ENCODE peak calls at places on chromosomes 5 and 9, in seven cellular contexts. One of them, this sample, is unnamed.

GRCh38 chr5:139459451-139459934 is 3.0 kb downstream of the ECSCR start:
- DNase-seq in naive B cell: no peak
- DNase-seq in T-helper 2 cell: peak
- DNase-seq in DMS 273 treated with DMSO at 0.1 percent for 48 hours: no peak
- DNase-seq in sigmoid colon: peak
- DNase-seq in hypothalamus: no peak
- DNase-seq in stimulated activated CD8-positive, alpha-beta memory T cell treated with anti-CD3 and anti-CD28 coated beads, Interleukin-4, amount 100 ng/mL, for 48 hours: no peak
- DNase-seq in this sample: no peak

GRCh38 chr5:87944553-87945320 is 323.9 kb downstream of the TMEM161B start:
- DNase-seq in naive B cell: no peak
- DNase-seq in T-helper 2 cell: no peak
- DNase-seq in DMS 273 treated with DMSO at 0.1 percent for 48 hours: peak
- DNase-seq in sigmoid colon: peak
- DNase-seq in hypothalamus: peak
- DNase-seq in stimulated activated CD8-positive, alpha-beta memory T cell treated with anti-CD3 and anti-CD28 coated beads, Interleukin-4, amount 100 ng/mL, for 48 hours: no peak
- DNase-seq in this sample: peak

GRCh38 chr9:138024131-138024530 is 146.5 kb downstream of the CACNA1B start:
- DNase-seq in naive B cell: no peak
- DNase-seq in T-helper 2 cell: no peak
- DNase-seq in DMS 273 treated with DMSO at 0.1 percent for 48 hours: no peak
- DNase-seq in sigmoid colon: peak
- DNase-seq in hypothalamus: no peak
- DNase-seq in stimulated activated CD8-positive, alpha-beta memory T cell treated with anti-CD3 and anti-CD28 coated beads, Interleukin-4, amount 100 ng/mL, for 48 hours: no peak
- DNase-seq in this sample: no peak

GRCh38 chr9:36092509-36093215 is 43.9 kb upstream of the GLIPR2 start:
- DNase-seq in naive B cell: peak
- DNase-seq in T-helper 2 cell: peak
- DNase-seq in DMS 273 treated with DMSO at 0.1 percent for 48 hours: no peak
- DNase-seq in sigmoid colon: no peak
- DNase-seq in hypothalamus: no peak
- DNase-seq in stimulated activated CD8-positive, alpha-beta memory T cell treated with anti-CD3 and anti-CD28 coated beads, Interleukin-4, amount 100 ng/mL, for 48 hours: peak
- DNase-seq in this sample: no peak

GRCh38 chr5:138663009-138663408 is 87.8 kb upstream of the HSPA9 start:
- DNase-seq in naive B cell: peak
- DNase-seq in T-helper 2 cell: peak
- DNase-seq in DMS 273 treated with DMSO at 0.1 percent for 48 hours: no peak
- DNase-seq in sigmoid colon: no peak
- DNase-seq in hypothalamus: no peak
- DNase-seq in stimulated activated CD8-positive, alpha-beta memory T cell treated with anti-CD3 and anti-CD28 coated beads, Interleukin-4, amount 100 ng/mL, for 48 hours: no peak
- DNase-seq in this sample: no peak

GRCh38 chr9:83266618-83267543 is 203.9 kb upstream of the RASEF start:
- DNase-seq in naive B cell: no peak
- DNase-seq in T-helper 2 cell: no peak
- DNase-seq in DMS 273 treated with DMSO at 0.1 percent for 48 hours: no peak
- DNase-seq in sigmoid colon: no peak
- DNase-seq in hypothalamus: no peak
- DNase-seq in stimulated activated CD8-positive, alpha-beta memory T cell treated with anti-CD3 and anti-CD28 coated beads, Interleukin-4, amount 100 ng/mL, for 48 hours: no peak
- DNase-seq in this sample: no peak

GRCh38 chr9:116027096-116027495 is 126.5 kb upstream of the PAPPA start:
- DNase-seq in naive B cell: no peak
- DNase-seq in T-helper 2 cell: no peak
- DNase-seq in DMS 273 treated with DMSO at 0.1 percent for 48 hours: no peak
- DNase-seq in sigmoid colon: no peak
- DNase-seq in hypothalamus: no peak
- DNase-seq in stimulated activated CD8-positive, alpha-beta memory T cell treated with anti-CD3 and anti-CD28 coated beads, Interleukin-4, amount 100 ng/mL, for 48 hours: no peak
- DNase-seq in this sample: no peak

GRCh38 chr9:133973791-133974630 is 18.1 kb downstream of the VAV2 start:
- DNase-seq in naive B cell: no peak
- DNase-seq in T-helper 2 cell: no peak
- DNase-seq in DMS 273 treated with DMSO at 0.1 percent for 48 hours: no peak
- DNase-seq in sigmoid colon: peak
- DNase-seq in hypothalamus: no peak
- DNase-seq in stimulated activated CD8-positive, alpha-beta memory T cell treated with anti-CD3 and anti-CD28 coated beads, Interleukin-4, amount 100 ng/mL, for 48 hours: no peak
- DNase-seq in this sample: no peak

GRCh38 chr9:89999534-90000370 is 394.9 kb downstream of the GADD45G start:
- DNase-seq in naive B cell: peak
- DNase-seq in T-helper 2 cell: peak
- DNase-seq in DMS 273 treated with DMSO at 0.1 percent for 48 hours: peak
- DNase-seq in sigmoid colon: peak
- DNase-seq in hypothalamus: peak
- DNase-seq in stimulated activated CD8-positive, alpha-beta memory T cell treated with anti-CD3 and anti-CD28 coated beads, Interleukin-4, amount 100 ng/mL, for 48 hours: peak
- DNase-seq in this sample: peak

GRCh38 chr9:20087481-20087880 is 298.6 kb upstream of the SLC24A2 start:
- DNase-seq in naive B cell: no peak
- DNase-seq in T-helper 2 cell: no peak
- DNase-seq in DMS 273 treated with DMSO at 0.1 percent for 48 hours: no peak
- DNase-seq in sigmoid colon: no peak
- DNase-seq in hypothalamus: no peak
- DNase-seq in stimulated activated CD8-positive, alpha-beta memory T cell treated with anti-CD3 and anti-CD28 coated beads, Interleukin-4, amount 100 ng/mL, for 48 hours: no peak
- DNase-seq in this sample: no peak

GRCh38 chr9:73179594-73179993 is 27.9 kb downstream of the ANXA1 start:
- DNase-seq in naive B cell: no peak
- DNase-seq in T-helper 2 cell: no peak
- DNase-seq in DMS 273 treated with DMSO at 0.1 percent for 48 hours: no peak
- DNase-seq in sigmoid colon: no peak
- DNase-seq in hypothalamus: no peak
- DNase-seq in stimulated activated CD8-positive, alpha-beta memory T cell treated with anti-CD3 and anti-CD28 coated beads, Interleukin-4, amount 100 ng/mL, for 48 hours: no peak
- DNase-seq in this sample: no peak

GRCh38 chr5:148147415-148147814 is 20.9 kb upstream of the SPINK14 start:
- DNase-seq in naive B cell: no peak
- DNase-seq in T-helper 2 cell: no peak
- DNase-seq in DMS 273 treated with DMSO at 0.1 percent for 48 hours: no peak
- DNase-seq in sigmoid colon: no peak
- DNase-seq in hypothalamus: no peak
- DNase-seq in stimulated activated CD8-positive, alpha-beta memory T cell treated with anti-CD3 and anti-CD28 coated beads, Interleukin-4, amount 100 ng/mL, for 48 hours: no peak
- DNase-seq in this sample: no peak

GRCh38 chr9:33430942-33431341 is 16.5 kb downstream of the AQP3 start:
- DNase-seq in naive B cell: no peak
- DNase-seq in T-helper 2 cell: no peak
- DNase-seq in DMS 273 treated with DMSO at 0.1 percent for 48 hours: no peak
- DNase-seq in sigmoid colon: no peak
- DNase-seq in hypothalamus: no peak
- DNase-seq in stimulated activated CD8-positive, alpha-beta memory T cell treated with anti-CD3 and anti-CD28 coated beads, Interleukin-4, amount 100 ng/mL, for 48 hours: no peak
- DNase-seq in this sample: no peak

GRCh38 chr9:128275198-128276007 is at the start of gene GOLGA2:
- DNase-seq in naive B cell: no peak
- DNase-seq in T-helper 2 cell: peak
- DNase-seq in DMS 273 treated with DMSO at 0.1 percent for 48 hours: peak
- DNase-seq in sigmoid colon: peak
- DNase-seq in hypothalamus: no peak
- DNase-seq in stimulated activated CD8-positive, alpha-beta memory T cell treated with anti-CD3 and anti-CD28 coated beads, Interleukin-4, amount 100 ng/mL, for 48 hours: peak
- DNase-seq in this sample: no peak

GRCh38 chr5:67033893-67034605 is 162.6 kb downstream of the CD180 start:
- DNase-seq in naive B cell: no peak
- DNase-seq in T-helper 2 cell: no peak
- DNase-seq in DMS 273 treated with DMSO at 0.1 percent for 48 hours: no peak
- DNase-seq in sigmoid colon: no peak
- DNase-seq in hypothalamus: no peak
- DNase-seq in stimulated activated CD8-positive, alpha-beta memory T cell treated with anti-CD3 and anti-CD28 coated beads, Interleukin-4, amount 100 ng/mL, for 48 hours: no peak
- DNase-seq in this sample: no peak

This sample was measured in hippocampal formation.